ENCODE peak calls at places on chromosomes 1 and 21, in nine cellular contexts. One of them, this sample, is unnamed.

GRCh38 chr21:44518684-44519083 is 21.3 kb downstream of the KRTAP10-1 start:
- DNase-seq in foreskin fibroblast: no peak
- DNase-seq in neural progenitor cell: no peak
- DNase-seq in stimulated activated CD4-positive, alpha-beta T cell treated with anti-CD3 and anti-CD28 coated beads, Interleukin-2, amount 100 ng/mL, for 24 hours: no peak
- DNase-seq in heart left ventricle: no peak
- DNase-seq in AG10803: no peak
- DNase-seq in RWPE1: no peak
- DNase-seq in uterus: no peak
- DNase-seq in choroid plexus epithelial cell: no peak
- DNase-seq in this sample: no peak

GRCh38 chr1:33949570-33949969 is 85.7 kb downstream of the HMGB4 start:
- DNase-seq in foreskin fibroblast: no peak
- DNase-seq in neural progenitor cell: no peak
- DNase-seq in stimulated activated CD4-positive, alpha-beta T cell treated with anti-CD3 and anti-CD28 coated beads, Interleukin-2, amount 100 ng/mL, for 24 hours: no peak
- DNase-seq in heart left ventricle: no peak
- DNase-seq in AG10803: no peak
- DNase-seq in RWPE1: no peak
- DNase-seq in uterus: no peak
- DNase-seq in choroid plexus epithelial cell: no peak
- DNase-seq in this sample: no peak

GRCh38 chr1:207805841-207806421 is 54.1 kb downstream of the CD46 start:
- DNase-seq in foreskin fibroblast: peak; percentile 96
- DNase-seq in neural progenitor cell: no peak
- DNase-seq in stimulated activated CD4-positive, alpha-beta T cell treated with anti-CD3 and anti-CD28 coated beads, Interleukin-2, amount 100 ng/mL, for 24 hours: no peak
- DNase-seq in heart left ventricle: peak; percentile 93
- DNase-seq in AG10803: peak; percentile 99
- DNase-seq in RWPE1: peak; percentile 83
- DNase-seq in uterus: peak; percentile 79
- DNase-seq in choroid plexus epithelial cell: peak; percentile 96
- DNase-seq in this sample: peak; percentile 78

GRCh38 chr1:2316451-2316940 is 74.9 kb downstream of the MORN1 start:
- DNase-seq in foreskin fibroblast: no peak
- DNase-seq in neural progenitor cell: no peak
- DNase-seq in stimulated activated CD4-positive, alpha-beta T cell treated with anti-CD3 and anti-CD28 coated beads, Interleukin-2, amount 100 ng/mL, for 24 hours: no peak
- DNase-seq in heart left ventricle: no peak
- DNase-seq in AG10803: no peak
- DNase-seq in RWPE1: no peak
- DNase-seq in uterus: no peak
- DNase-seq in choroid plexus epithelial cell: peak; percentile 50
- DNase-seq in this sample: no peak

GRCh38 chr1:227895828-227896685 is 51.7 kb downstream of the WNT9A start:
- DNase-seq in foreskin fibroblast: no peak
- DNase-seq in neural progenitor cell: peak; percentile 41
- DNase-seq in stimulated activated CD4-positive, alpha-beta T cell treated with anti-CD3 and anti-CD28 coated beads, Interleukin-2, amount 100 ng/mL, for 24 hours: no peak
- DNase-seq in heart left ventricle: peak; percentile 31
- DNase-seq in AG10803: no peak
- DNase-seq in RWPE1: peak; percentile 64
- DNase-seq in uterus: peak; percentile 12
- DNase-seq in choroid plexus epithelial cell: no peak
- DNase-seq in this sample: peak; percentile 59

GRCh38 chr1:217332426-217333065 is 298.3 kb downstream of the GPATCH2 start:
- DNase-seq in foreskin fibroblast: no peak
- DNase-seq in neural progenitor cell: no peak
- DNase-seq in stimulated activated CD4-positive, alpha-beta T cell treated with anti-CD3 and anti-CD28 coated beads, Interleukin-2, amount 100 ng/mL, for 24 hours: no peak
- DNase-seq in heart left ventricle: peak; percentile 28
- DNase-seq in AG10803: no peak
- DNase-seq in RWPE1: no peak
- DNase-seq in uterus: no peak
- DNase-seq in choroid plexus epithelial cell: peak; percentile 13
- DNase-seq in this sample: no peak

GRCh38 chr1:159421821-159422220 is 10.2 kb upstream of the OR10J4 start:
- DNase-seq in foreskin fibroblast: no peak
- DNase-seq in neural progenitor cell: no peak
- DNase-seq in stimulated activated CD4-positive, alpha-beta T cell treated with anti-CD3 and anti-CD28 coated beads, Interleukin-2, amount 100 ng/mL, for 24 hours: no peak
- DNase-seq in heart left ventricle: no peak
- DNase-seq in AG10803: no peak
- DNase-seq in RWPE1: no peak
- DNase-seq in uterus: no peak
- DNase-seq in choroid plexus epithelial cell: no peak
- DNase-seq in this sample: no peak

GRCh38 chr1:8818325-8818775 is 910 bp upstream of the RERE start:
- DNase-seq in foreskin fibroblast: peak; percentile 83
- DNase-seq in neural progenitor cell: no peak
- DNase-seq in stimulated activated CD4-positive, alpha-beta T cell treated with anti-CD3 and anti-CD28 coated beads, Interleukin-2, amount 100 ng/mL, for 24 hours: no peak
- DNase-seq in heart left ventricle: peak; percentile 66
- DNase-seq in AG10803: peak; percentile 73
- DNase-seq in RWPE1: peak; percentile 69
- DNase-seq in uterus: peak; percentile 31
- DNase-seq in choroid plexus epithelial cell: peak; percentile 88
- DNase-seq in this sample: no peak

GRCh38 chr1:86972262-86972661 is 57.8 kb downstream of the HS2ST1 start:
- DNase-seq in foreskin fibroblast: no peak
- DNase-seq in neural progenitor cell: no peak
- DNase-seq in stimulated activated CD4-positive, alpha-beta T cell treated with anti-CD3 and anti-CD28 coated beads, Interleukin-2, amount 100 ng/mL, for 24 hours: no peak
- DNase-seq in heart left ventricle: no peak
- DNase-seq in AG10803: no peak
- DNase-seq in RWPE1: no peak
- DNase-seq in uterus: no peak
- DNase-seq in choroid plexus epithelial cell: no peak
- DNase-seq in this sample: no peak

GRCh38 chr1:226736001-226736907 is 2.8 kb downstream of the ITPKB start:
- DNase-seq in foreskin fibroblast: no peak
- DNase-seq in neural progenitor cell: peak; percentile 36
- DNase-seq in stimulated activated CD4-positive, alpha-beta T cell treated with anti-CD3 and anti-CD28 coated beads, Interleukin-2, amount 100 ng/mL, for 24 hours: peak; percentile 35
- DNase-seq in heart left ventricle: peak; percentile 53
- DNase-seq in AG10803: no peak
- DNase-seq in RWPE1: no peak
- DNase-seq in uterus: peak; percentile 70
- DNase-seq in choroid plexus epithelial cell: no peak
- DNase-seq in this sample: no peak

GRCh38 chr1:51548986-51549619 is 30.0 kb upstream of the EPS15 start:
- DNase-seq in foreskin fibroblast: no peak
- DNase-seq in neural progenitor cell: no peak
- DNase-seq in stimulated activated CD4-positive, alpha-beta T cell treated with anti-CD3 and anti-CD28 coated beads, Interleukin-2, amount 100 ng/mL, for 24 hours: no peak
- DNase-seq in heart left ventricle: no peak
- DNase-seq in AG10803: peak; percentile 58
- DNase-seq in RWPE1: no peak
- DNase-seq in uterus: no peak
- DNase-seq in choroid plexus epithelial cell: peak; percentile 50
- DNase-seq in this sample: no peak

GRCh38 chr1:198540580-198540979 is at the start of gene ATP6V1G3:
- DNase-seq in foreskin fibroblast: no peak
- DNase-seq in neural progenitor cell: no peak
- DNase-seq in stimulated activated CD4-positive, alpha-beta T cell treated with anti-CD3 and anti-CD28 coated beads, Interleukin-2, amount 100 ng/mL, for 24 hours: no peak
- DNase-seq in heart left ventricle: no peak
- DNase-seq in AG10803: no peak
- DNase-seq in RWPE1: no peak
- DNase-seq in uterus: no peak
- DNase-seq in choroid plexus epithelial cell: no peak
- DNase-seq in this sample: no peak

GRCh38 chr1:232367293-232367692 is 262.6 kb downstream of the SIPA1L2 start:
- DNase-seq in foreskin fibroblast: no peak
- DNase-seq in neural progenitor cell: no peak
- DNase-seq in stimulated activated CD4-positive, alpha-beta T cell treated with anti-CD3 and anti-CD28 coated beads, Interleukin-2, amount 100 ng/mL, for 24 hours: no peak
- DNase-seq in heart left ventricle: no peak
- DNase-seq in AG10803: no peak
- DNase-seq in RWPE1: no peak
- DNase-seq in uterus: no peak
- DNase-seq in choroid plexus epithelial cell: peak; percentile 9
- DNase-seq in this sample: no peak

GRCh38 chr1:214379254-214379970 is 98.5 kb downstream of the SMYD2 start:
- DNase-seq in foreskin fibroblast: no peak
- DNase-seq in neural progenitor cell: no peak
- DNase-seq in stimulated activated CD4-positive, alpha-beta T cell treated with anti-CD3 and anti-CD28 coated beads, Interleukin-2, amount 100 ng/mL, for 24 hours: no peak
- DNase-seq in heart left ventricle: no peak
- DNase-seq in AG10803: no peak
- DNase-seq in RWPE1: no peak
- DNase-seq in uterus: no peak
- DNase-seq in choroid plexus epithelial cell: no peak
- DNase-seq in this sample: no peak

GRCh38 chr1:48246727-48247126 is 24.2 kb downstream of the SLC5A9 start:
- DNase-seq in foreskin fibroblast: no peak
- DNase-seq in neural progenitor cell: no peak
- DNase-seq in stimulated activated CD4-positive, alpha-beta T cell treated with anti-CD3 and anti-CD28 coated beads, Interleukin-2, amount 100 ng/mL, for 24 hours: no peak
- DNase-seq in heart left ventricle: peak; percentile 57
- DNase-seq in AG10803: no peak
- DNase-seq in RWPE1: no peak
- DNase-seq in uterus: no peak
- DNase-seq in choroid plexus epithelial cell: no peak
- DNase-seq in this sample: no peak

GRCh38 chr1:246617768-246618167 is 51.5 kb downstream of the CNST start:
- DNase-seq in foreskin fibroblast: no peak
- DNase-seq in neural progenitor cell: no peak
- DNase-seq in stimulated activated CD4-positive, alpha-beta T cell treated with anti-CD3 and anti-CD28 coated beads, Interleukin-2, amount 100 ng/mL, for 24 hours: no peak
- DNase-seq in heart left ventricle: no peak
- DNase-seq in AG10803: no peak
- DNase-seq in RWPE1: no peak
- DNase-seq in uterus: no peak
- DNase-seq in choroid plexus epithelial cell: no peak
- DNase-seq in this sample: no peak

GRCh38 chr1:30998887-30999286 is 66.6 kb downstream of the PUM1 start:
- DNase-seq in foreskin fibroblast: no peak
- DNase-seq in neural progenitor cell: no peak
- DNase-seq in stimulated activated CD4-positive, alpha-beta T cell treated with anti-CD3 and anti-CD28 coated beads, Interleukin-2, amount 100 ng/mL, for 24 hours: no peak
- DNase-seq in heart left ventricle: no peak
- DNase-seq in AG10803: no peak
- DNase-seq in RWPE1: no peak
- DNase-seq in uterus: no peak
- DNase-seq in choroid plexus epithelial cell: peak; percentile 16
- DNase-seq in this sample: no peak

GRCh38 chr1:151862604-151863003 is 9.1 kb upstream of the THEM5 start:
- DNase-seq in foreskin fibroblast: no peak
- DNase-seq in neural progenitor cell: no peak
- DNase-seq in stimulated activated CD4-positive, alpha-beta T cell treated with anti-CD3 and anti-CD28 coated beads, Interleukin-2, amount 100 ng/mL, for 24 hours: no peak
- DNase-seq in heart left ventricle: no peak
- DNase-seq in AG10803: no peak
- DNase-seq in RWPE1: no peak
- DNase-seq in uterus: no peak
- DNase-seq in choroid plexus epithelial cell: no peak
- DNase-seq in this sample: no peak

This sample was measured in sciatic nerve.